ENCODE peak calls at places on chromosomes 12 and 14, in six cellular contexts. R is stimulated activated CD8-positive, alpha-beta memory T cell treated with anti-CD3 and anti-CD28 coated beads, Interleukin-7, amount 100 ng/mL, for 48 hours; V is GM19239; P is activated CD4-positive, alpha-beta T cell treated with anti-CD3 and anti-CD28 coated beads, Interleukin-2, amount 50 U/mL, for 48 hours; U is endodermal cell; Y is stimulated activated CD4-positive, alpha-beta T cell treated with anti-CD3 and anti-CD28 coated beads, Interleukin-4, amount 100 ng/mL, for 1 hour. O is an unnamed sample.
A peak's percentile ranks its signal among the peaks of the same experiment; 100 is the strongest.

GRCh38 chr12:2052861-2053674 is at the start of gene CACNA1C:
- DNase-seq in R (no peak), V (peak; percentile 51), P (peak; percentile 50), U (peak; percentile 91), Y (peak; percentile 38), O (peak; percentile 71)

GRCh38 chr12:103881261-103881660 is 40.2 kb upstream of the NT5DC3 start:
- DNase-seq in R (no peak), V (no peak), P (no peak), U (no peak), Y (no peak), O (no peak)

GRCh38 chr14:99779751-99780150 is 13.5 kb upstream of the EML1 start:
- DNase-seq in R (no peak), V (no peak), P (no peak), U (peak; percentile 29), Y (no peak), O (no peak)

GRCh38 chr14:64891839-64892375 is 12.2 kb upstream of the SPTB start:
- DNase-seq in R (no peak), V (no peak), P (no peak), U (peak; percentile 55), Y (no peak), O (peak; percentile 80)

GRCh38 chr12:34298971-34299801 is 276.9 kb downstream of the ALG10 start:
- DNase-seq in R (no peak), V (no peak), P (no peak), U (no peak), Y (no peak), O (no peak)

GRCh38 chr12:10618338-10618987 is 5.1 kb upstream of the MAGOHB start:
- DNase-seq in R (no peak), V (no peak), P (no peak), U (no peak), Y (no peak), O (no peak)

GRCh38 chr12:48827026-48827425 is 8.7 kb downstream of the CACNB3 start:
- DNase-seq in R (no peak), V (no peak), P (no peak), U (no peak), Y (no peak), O (no peak)

GRCh38 chr14:72546359-72547035 is 347.4 kb downstream of the DPF3 start:
- DNase-seq in R (no peak), V (no peak), P (no peak), U (no peak), Y (no peak), O (no peak)

GRCh38 chr14:29743566-29743965 is 184.1 kb downstream of the PRKD1 start:
- DNase-seq in R (no peak), V (no peak), P (no peak), U (no peak), Y (no peak), O (no peak)

GRCh38 chr14:37779480-37779879 is 184.1 kb downstream of the TTC6 start:
- DNase-seq in R (no peak), V (no peak), P (no peak), U (no peak), Y (no peak), O (no peak)